ENCODE peak calls at places on chromosomes 3 and 15, in ten cellular contexts. Y, M, I, D, A, X, O, U, E and B are unnamed samples.

GRCh38 chr15:52164631-52165265 is 26.4 kb downstream of the GNB5 start:
- DNase-seq in D (no peak), E (no peak), O (no peak), Y (no peak), A (no peak), U (peak), M (no peak), X (no peak), I (no peak), B (no peak)

GRCh38 chr3:64299206-64299605 is 73.9 kb upstream of the PRICKLE2 start:
- DNase-seq in O (no peak), X (no peak), M (no peak), I (peak), Y (no peak), D (no peak), E (no peak), U (no peak), A (no peak), B (no peak)

GRCh38 chr15:74622758-74623157 is 7.1 kb downstream of the CLK3 start:
- DNase-seq in U (no peak), I (no peak), Y (no peak), E (no peak), O (no peak), D (no peak), A (no peak), X (no peak), M (no peak), B (no peak)

GRCh38 chr15:40175160-40175559 is 14.3 kb downstream of the BUB1B start:
- DNase-seq in X (no peak), Y (no peak), A (no peak), M (no peak), E (no peak), I (no peak), U (no peak), O (no peak), D (no peak), B (no peak)

GRCh38 chr3:189406148-189406547 is 225.0 kb upstream of the TP63 start:
- DNase-seq in M (no peak), X (no peak), O (no peak), A (no peak), D (no peak), Y (no peak), U (no peak), I (no peak), E (no peak), B (no peak)

GRCh38 chr3:65342084-65342683 is 654.4 kb upstream of the ADAMTS9 start:
- DNase-seq in A (no peak), Y (peak), M (peak), I (peak), X (no peak), U (peak), E (peak), O (no peak), D (no peak), B (no peak)

GRCh38 chr3:85930718-85931117 is 971.9 kb downstream of the CADM2 start:
- DNase-seq in A (no peak), I (no peak), E (no peak), X (no peak), Y (no peak), D (no peak), O (no peak), M (no peak), U (no peak), B (no peak)

GRCh38 chr15:93566777-93567176 is 477.8 kb upstream of the RGMA start:
- DNase-seq in E (no peak), D (no peak), A (no peak), O (no peak), X (no peak), I (no peak), M (no peak), Y (no peak), U (no peak), B (no peak)

GRCh38 chr3:112761062-112761638 is 85.5 kb downstream of the CD200R1L start:
- DNase-seq in E (no peak), Y (no peak), X (no peak), A (no peak), D (no peak), I (peak), M (no peak), O (no peak), U (no peak), B (no peak)